ENCODE peak calls at places on chromosomes 12 and 14, in eight cellular contexts. P is stimulated activated CD8-positive, alpha-beta memory T cell treated with anti-CD3 and anti-CD28 coated beads, Interleukin-2, amount 100 ng/mL, for 1 hour; U is HFF-Myc; B is RKO; A is left lobe of liver; F is NCI-H187 treated with DMSO at 0.1 percent for 48 hours; W is astrocyte of the cerebellum; J is memory B cell. S is an unnamed sample.

GRCh38 chr12:26567126-26567525 is 265.9 kb downstream of the ITPR2 start:
- DNase-seq in A (no peak), B (no peak), U (no peak), F (no peak), W (no peak), J (no peak), P (no peak), S (no peak)

GRCh38 chr14:61559641-61560201 is 135.6 kb upstream of the HIF1A start:
- DNase-seq in F (no peak), W (no peak), J (no peak), B (no peak), U (no peak), A (no peak), P (no peak), S (no peak)

GRCh38 chr12:51195841-51196240 is 22.0 kb downstream of the POU6F1 start:
- DNase-seq in F (no peak), U (no peak), W (no peak), P (no peak), J (no peak), A (no peak), B (no peak), S (no peak)

GRCh38 chr14:97137705-97138104 is 340.5 kb downstream of the VRK1 start:
- DNase-seq in J (no peak), A (no peak), P (no peak), B (no peak), W (no peak), F (no peak), U (no peak), S (no peak)

GRCh38 chr14:93195316-93195999 is 10.3 kb downstream of the LYSET start:
- DNase-seq in U (no peak), F (no peak), J (no peak), P (no peak), W (no peak), B (no peak), A (no peak), S (no peak)

GRCh38 chr12:24603371-24603770 is 345.5 kb downstream of the BCAT1 start:
- DNase-seq in B (no peak), F (no peak), J (no peak), A (no peak), W (no peak), P (no peak), U (no peak), S (no peak)

GRCh38 chr12:10211101-10211974 is 1.3 kb upstream of the GABARAPL1 start:
- DNase-seq in B (peak; percentile 45), W (no peak), F (no peak), A (no peak), J (no peak), U (no peak), P (no peak), S (no peak)

GRCh38 chr14:74019743-74020142 is 594 bp downstream of the BBOF1 start:
- DNase-seq in W (peak; percentile 22), J (no peak), F (no peak), U (no peak), A (no peak), B (peak; percentile 36), P (no peak), S (no peak)

GRCh38 chr12:76259071-76259470 is 89.1 kb downstream of the BBS10 start:
- DNase-seq in B (no peak), J (no peak), A (no peak), P (no peak), F (no peak), U (no peak), W (no peak), S (no peak)

GRCh38 chr12:81245918-81246611 is 168.2 kb downstream of the ACSS3 start:
- DNase-seq in J (no peak), F (no peak), P (no peak), A (no peak), B (no peak), U (no peak), W (no peak), S (no peak)